ENCODE peak calls at places on chromosomes 3 and 15, in ten cellular contexts. One of them, this sample, is unnamed.
A peak's percentile ranks its signal among the peaks of the same experiment; 100 is the strongest.

GRCh38 chr3:14789640-14790285 is 29.0 kb upstream of the FGD5 start:
- DNase-seq in pancreas: no peak
- DNase-seq in heart left ventricle: no peak
- DNase-seq in CD8-positive, alpha-beta T cell: no peak
- DNase-seq in OCI-LY7: no peak
- DNase-seq in body of pancreas: no peak
- DNase-seq in transverse colon: no peak
- DNase-seq in bronchial epithelial cell: no peak
- DNase-seq in fibroblast of lung: no peak
- DNase-seq in astrocyte: no peak
- DNase-seq in this sample: no peak

GRCh38 chr15:41655716-41656115 is 4.5 kb upstream of the MGA start:
- DNase-seq in pancreas: no peak
- DNase-seq in heart left ventricle: no peak
- DNase-seq in CD8-positive, alpha-beta T cell: no peak
- DNase-seq in OCI-LY7: no peak
- DNase-seq in body of pancreas: no peak
- DNase-seq in transverse colon: no peak
- DNase-seq in bronchial epithelial cell: no peak
- DNase-seq in fibroblast of lung: peak; percentile 61
- DNase-seq in astrocyte: peak; percentile 91
- DNase-seq in this sample: no peak

GRCh38 chr15:48842501-48842900 is 31.6 kb upstream of the CEP152 start:
- DNase-seq in pancreas: no peak
- DNase-seq in heart left ventricle: no peak
- DNase-seq in CD8-positive, alpha-beta T cell: no peak
- DNase-seq in OCI-LY7: no peak
- DNase-seq in body of pancreas: no peak
- DNase-seq in transverse colon: no peak
- DNase-seq in bronchial epithelial cell: no peak
- DNase-seq in fibroblast of lung: no peak
- DNase-seq in astrocyte: no peak
- DNase-seq in this sample: no peak

GRCh38 chr3:105274958-105275357 is 91.8 kb upstream of the ALCAM start:
- DNase-seq in pancreas: no peak
- DNase-seq in heart left ventricle: no peak
- DNase-seq in CD8-positive, alpha-beta T cell: no peak
- DNase-seq in OCI-LY7: no peak
- DNase-seq in body of pancreas: no peak
- DNase-seq in transverse colon: no peak
- DNase-seq in bronchial epithelial cell: peak; percentile 99
- DNase-seq in fibroblast of lung: peak; percentile 4
- DNase-seq in astrocyte: peak; percentile 52
- DNase-seq in this sample: no peak

GRCh38 chr15:52098328-52098727 is 14.2 kb downstream of the BCL2L10 start:
- DNase-seq in pancreas: no peak
- DNase-seq in heart left ventricle: no peak
- DNase-seq in CD8-positive, alpha-beta T cell: no peak
- DNase-seq in OCI-LY7: no peak
- DNase-seq in body of pancreas: no peak
- DNase-seq in transverse colon: no peak
- DNase-seq in bronchial epithelial cell: no peak
- DNase-seq in fibroblast of lung: peak; percentile 70
- DNase-seq in astrocyte: no peak
- DNase-seq in this sample: no peak

GRCh38 chr15:100230784-100231183 is 111.0 kb downstream of the ADAMTS17 start:
- DNase-seq in pancreas: no peak
- DNase-seq in heart left ventricle: no peak
- DNase-seq in CD8-positive, alpha-beta T cell: no peak
- DNase-seq in OCI-LY7: no peak
- DNase-seq in body of pancreas: no peak
- DNase-seq in transverse colon: no peak
- DNase-seq in bronchial epithelial cell: no peak
- DNase-seq in fibroblast of lung: no peak
- DNase-seq in astrocyte: no peak
- DNase-seq in this sample: peak; percentile 92

GRCh38 chr3:23685484-23686258 is 120.1 kb upstream of the UBE2E1 start:
- DNase-seq in pancreas: no peak
- DNase-seq in heart left ventricle: no peak
- DNase-seq in CD8-positive, alpha-beta T cell: no peak
- DNase-seq in OCI-LY7: no peak
- DNase-seq in body of pancreas: peak; percentile 52
- DNase-seq in transverse colon: peak; percentile 88
- DNase-seq in bronchial epithelial cell: peak; percentile 99
- DNase-seq in fibroblast of lung: peak; percentile 99
- DNase-seq in astrocyte: peak; percentile 98
- DNase-seq in this sample: peak; percentile 54

GRCh38 chr3:157789162-157789561 is 285.9 kb upstream of the VEPH1 start:
- DNase-seq in pancreas: no peak
- DNase-seq in heart left ventricle: no peak
- DNase-seq in CD8-positive, alpha-beta T cell: no peak
- DNase-seq in OCI-LY7: no peak
- DNase-seq in body of pancreas: no peak
- DNase-seq in transverse colon: no peak
- DNase-seq in bronchial epithelial cell: peak; percentile 81
- DNase-seq in fibroblast of lung: no peak
- DNase-seq in astrocyte: peak; percentile 11
- DNase-seq in this sample: no peak

GRCh38 chr3:190318666-190319065 is 3.6 kb downstream of the CLDN1 start:
- DNase-seq in pancreas: no peak
- DNase-seq in heart left ventricle: no peak
- DNase-seq in CD8-positive, alpha-beta T cell: no peak
- DNase-seq in OCI-LY7: no peak
- DNase-seq in body of pancreas: no peak
- DNase-seq in transverse colon: no peak
- DNase-seq in bronchial epithelial cell: peak; percentile 78
- DNase-seq in fibroblast of lung: no peak
- DNase-seq in astrocyte: no peak
- DNase-seq in this sample: no peak

GRCh38 chr3:196969660-196970546 is 1.3 kb upstream of the PIGZ start:
- DNase-seq in pancreas: peak; percentile 84
- DNase-seq in heart left ventricle: peak; percentile 86
- DNase-seq in CD8-positive, alpha-beta T cell: peak; percentile 55
- DNase-seq in OCI-LY7: peak; percentile 73
- DNase-seq in body of pancreas: peak; percentile 66
- DNase-seq in transverse colon: peak; percentile 70
- DNase-seq in bronchial epithelial cell: peak; percentile 20
- DNase-seq in fibroblast of lung: peak; percentile 35
- DNase-seq in astrocyte: no peak
- DNase-seq in this sample: no peak

GRCh38 chr15:40960151-40960885 is 7.0 kb downstream of the CHAC1 start:
- DNase-seq in pancreas: no peak
- DNase-seq in heart left ventricle: no peak
- DNase-seq in CD8-positive, alpha-beta T cell: no peak
- DNase-seq in OCI-LY7: no peak
- DNase-seq in body of pancreas: no peak
- DNase-seq in transverse colon: no peak
- DNase-seq in bronchial epithelial cell: no peak
- DNase-seq in fibroblast of lung: no peak
- DNase-seq in astrocyte: no peak
- DNase-seq in this sample: no peak

GRCh38 chr15:98077186-98077585 is 116.7 kb downstream of the ARRDC4 start:
- DNase-seq in pancreas: no peak
- DNase-seq in heart left ventricle: no peak
- DNase-seq in CD8-positive, alpha-beta T cell: no peak
- DNase-seq in OCI-LY7: no peak
- DNase-seq in body of pancreas: no peak
- DNase-seq in transverse colon: peak; percentile 12
- DNase-seq in bronchial epithelial cell: peak; percentile 16
- DNase-seq in fibroblast of lung: no peak
- DNase-seq in astrocyte: no peak
- DNase-seq in this sample: no peak

GRCh38 chr3:14145236-14145635 is 20.4 kb downstream of the TMEM43 start:
- DNase-seq in pancreas: no peak
- DNase-seq in heart left ventricle: no peak
- DNase-seq in CD8-positive, alpha-beta T cell: no peak
- DNase-seq in OCI-LY7: no peak
- DNase-seq in body of pancreas: no peak
- DNase-seq in transverse colon: no peak
- DNase-seq in bronchial epithelial cell: no peak
- DNase-seq in fibroblast of lung: peak; percentile 46
- DNase-seq in astrocyte: peak; percentile 56
- DNase-seq in this sample: no peak

GRCh38 chr3:9834520-9835380 is 9.1 kb downstream of the RPUSD3 start:
- DNase-seq in pancreas: no peak
- DNase-seq in heart left ventricle: no peak
- DNase-seq in CD8-positive, alpha-beta T cell: no peak
- DNase-seq in OCI-LY7: no peak
- DNase-seq in body of pancreas: no peak
- DNase-seq in transverse colon: no peak
- DNase-seq in bronchial epithelial cell: no peak
- DNase-seq in fibroblast of lung: no peak
- DNase-seq in astrocyte: no peak
- DNase-seq in this sample: no peak

GRCh38 chr15:66831289-66831688 is 129.3 kb downstream of the SMAD6 start:
- DNase-seq in pancreas: no peak
- DNase-seq in heart left ventricle: no peak
- DNase-seq in CD8-positive, alpha-beta T cell: no peak
- DNase-seq in OCI-LY7: no peak
- DNase-seq in body of pancreas: no peak
- DNase-seq in transverse colon: no peak
- DNase-seq in bronchial epithelial cell: no peak
- DNase-seq in fibroblast of lung: no peak
- DNase-seq in astrocyte: no peak
- DNase-seq in this sample: no peak
- H3K4me3 ChIP-seq in pancreas: no peak overlapping the region
- H3K4me3 ChIP-seq in heart left ventricle: no peak overlapping the region
- H3K4me3 ChIP-seq in CD8-positive, alpha-beta T cell: no peak overlapping the region
- H3K4me3 ChIP-seq in OCI-LY7: no peak overlapping the region
- H3K4me3 ChIP-seq in body of pancreas: no peak overlapping the region
- H3K4me3 ChIP-seq in transverse colon: no peak overlapping the region
- H3K4me3 ChIP-seq in bronchial epithelial cell: no peak overlapping the region
- H3K4me3 ChIP-seq in fibroblast of lung: no peak overlapping the region
- H3K4me3 ChIP-seq in astrocyte: no peak overlapping the region
- H3K4me3 ChIP-seq in this sample: no peak overlapping the region

DNA sequence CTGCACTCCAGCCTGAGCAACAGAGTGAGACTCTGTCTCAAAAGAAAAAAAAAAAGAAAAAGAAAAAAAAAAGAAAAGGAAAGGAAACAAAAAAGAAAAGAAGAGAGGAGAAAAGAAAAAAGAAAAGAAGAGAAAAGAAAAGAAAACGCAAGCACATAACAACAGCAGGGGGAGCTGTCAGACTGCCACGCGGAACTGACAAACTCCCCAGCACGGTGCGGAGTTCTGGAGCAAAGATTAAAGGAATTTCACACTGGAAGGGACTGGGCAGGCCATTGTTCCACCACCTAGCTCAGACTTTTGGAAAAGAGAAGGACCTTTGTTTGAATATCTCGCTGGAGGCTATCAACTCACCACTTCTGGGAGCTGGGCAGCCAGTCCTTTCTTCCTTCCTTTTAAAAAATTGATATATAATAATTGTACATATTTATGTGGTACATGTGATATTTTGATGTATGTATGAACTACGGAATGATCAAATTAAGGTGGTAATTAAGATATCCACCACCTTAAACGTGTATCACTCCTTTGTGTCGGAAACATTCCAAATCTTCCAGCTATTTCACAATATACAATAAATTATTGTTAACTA is 40.5 kb downstream of the DPPA2 start:
- DNase-seq in pancreas: no peak
- DNase-seq in heart left ventricle: no peak
- DNase-seq in CD8-positive, alpha-beta T cell: no peak
- DNase-seq in OCI-LY7: no peak
- DNase-seq in body of pancreas: peak; percentile 27
- DNase-seq in transverse colon: peak; percentile 14
- DNase-seq in bronchial epithelial cell: peak; percentile 10
- DNase-seq in fibroblast of lung: peak; percentile 65
- DNase-seq in astrocyte: peak; percentile 18
- DNase-seq in this sample: no peak
- TF ChIP-seq CTCF in pancreas: peak; percentile 21
- TF ChIP-seq CTCF in heart left ventricle: peak; percentile 10
- TF ChIP-seq CTCF in CD8-positive, alpha-beta T cell: no peak
- TF ChIP-seq CTCF in OCI-LY7: peak; percentile 51
- TF ChIP-seq CTCF in body of pancreas: peak; percentile 45
- TF ChIP-seq CTCF in transverse colon: peak; percentile 42
- TF ChIP-seq CTCF in bronchial epithelial cell: peak; percentile 71
- TF ChIP-seq CTCF in fibroblast of lung: peak; percentile 75
- TF ChIP-seq CTCF in astrocyte: peak; percentile 77
- TF ChIP-seq CTCF in this sample: peak; percentile 77

DNA sequence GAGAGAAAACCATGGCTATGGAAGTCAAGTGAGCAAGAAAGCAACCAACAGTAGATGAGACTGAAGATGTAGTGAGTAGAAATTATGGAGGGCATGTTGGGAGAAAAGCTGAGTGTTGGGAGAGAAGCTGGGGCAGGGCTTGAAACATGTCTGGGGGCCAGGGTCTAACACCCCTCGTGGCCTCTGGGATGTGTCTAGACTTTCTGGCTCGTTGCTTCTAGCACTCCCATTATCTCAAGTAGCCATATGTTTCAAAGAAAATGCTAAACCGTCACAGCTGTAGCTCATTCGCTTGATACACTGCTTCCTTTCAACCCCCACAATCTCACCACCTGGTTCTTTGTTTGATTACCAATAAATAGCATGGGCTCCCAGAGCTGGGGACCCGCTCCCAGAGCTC is 83.8 kb upstream of the BCHE start:
- DNase-seq in pancreas: no peak
- DNase-seq in heart left ventricle: no peak
- DNase-seq in CD8-positive, alpha-beta T cell: no peak
- DNase-seq in OCI-LY7: no peak
- DNase-seq in body of pancreas: no peak
- DNase-seq in transverse colon: no peak
- DNase-seq in bronchial epithelial cell: no peak
- DNase-seq in fibroblast of lung: no peak
- DNase-seq in astrocyte: no peak
- DNase-seq in this sample: no peak
- H3K4me3 ChIP-seq in pancreas: no peak overlapping the region
- H3K4me3 ChIP-seq in heart left ventricle: no peak overlapping the region
- H3K4me3 ChIP-seq in CD8-positive, alpha-beta T cell: no peak overlapping the region
- H3K4me3 ChIP-seq in OCI-LY7: no peak overlapping the region
- H3K4me3 ChIP-seq in body of pancreas: no peak overlapping the region
- H3K4me3 ChIP-seq in transverse colon: no peak overlapping the region
- H3K4me3 ChIP-seq in bronchial epithelial cell: no peak overlapping the region
- H3K4me3 ChIP-seq in fibroblast of lung: no peak overlapping the region
- H3K4me3 ChIP-seq in astrocyte: no peak overlapping the region
- H3K4me3 ChIP-seq in this sample: no peak overlapping the region

DNA sequence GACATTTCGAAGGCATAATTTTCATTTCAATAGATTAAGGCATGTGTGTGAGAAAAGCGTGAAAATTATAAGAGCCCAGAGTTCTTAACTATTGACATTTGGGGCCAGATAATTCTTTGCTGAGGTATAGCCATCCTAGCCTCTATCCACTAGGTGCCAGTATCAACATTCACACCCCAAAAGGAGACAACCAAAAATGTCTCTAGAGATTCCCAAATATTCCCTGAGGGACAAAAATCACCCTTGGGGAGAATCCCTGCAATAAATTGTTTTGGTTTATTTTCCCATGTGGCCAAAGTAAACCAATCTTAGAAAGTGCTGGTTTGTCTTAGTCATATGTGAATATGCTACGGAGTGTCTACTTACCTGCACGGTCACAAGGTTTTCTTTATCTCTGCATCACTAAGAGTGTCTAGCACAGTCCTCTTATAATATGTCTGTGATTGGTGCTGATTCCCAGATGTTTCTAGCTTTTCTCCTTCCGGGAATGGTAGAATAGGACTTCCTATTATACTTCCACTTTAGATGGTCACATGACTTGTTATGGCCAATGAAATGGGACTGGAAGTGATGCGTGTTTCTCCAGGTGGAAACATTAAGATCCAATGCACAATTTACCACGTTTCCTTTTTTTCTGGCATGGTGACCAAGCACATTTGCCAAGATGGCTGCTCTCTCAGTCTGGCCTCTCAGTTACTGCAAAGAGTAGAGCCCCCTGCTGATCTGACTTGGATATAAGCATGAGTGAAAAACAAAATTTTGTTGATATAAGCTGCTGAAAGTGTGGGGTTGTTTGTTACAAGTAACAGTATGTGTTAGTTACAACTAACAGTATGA is 8.0 kb upstream of the KBTBD8 start:
- DNase-seq in pancreas: no peak
- DNase-seq in heart left ventricle: no peak
- DNase-seq in CD8-positive, alpha-beta T cell: no peak
- DNase-seq in OCI-LY7: peak; percentile 71
- DNase-seq in body of pancreas: no peak
- DNase-seq in transverse colon: no peak
- DNase-seq in bronchial epithelial cell: no peak
- DNase-seq in fibroblast of lung: peak; percentile 3
- DNase-seq in astrocyte: no peak
- DNase-seq in this sample: no peak
- TF ChIP-seq CTCF in pancreas: no peak
- TF ChIP-seq CTCF in heart left ventricle: peak; percentile 37
- TF ChIP-seq CTCF in CD8-positive, alpha-beta T cell: no peak
- TF ChIP-seq CTCF in OCI-LY7: peak; percentile 88
- TF ChIP-seq CTCF in body of pancreas: no peak
- TF ChIP-seq CTCF in transverse colon: no peak
- TF ChIP-seq CTCF in bronchial epithelial cell: peak; percentile 18
- TF ChIP-seq CTCF in fibroblast of lung: peak; percentile 33
- TF ChIP-seq CTCF in astrocyte: no peak
- TF ChIP-seq CTCF in this sample: peak; percentile 9